ENCODE peak calls at places on chromosome 3, in four cellular contexts. One of them, this sample, is unnamed.

GRCh38 chr3:127226946-127227842 is 34.3 kb downstream of the PRR23E start:
- DNase-seq in H54: no peak
- DNase-seq in stimulated activated CD4-positive, alpha-beta T cell treated with anti-CD3 and anti-CD28 coated beads, TNF-alpha, amount 100 ng/mL, for 1 hour: no peak
- DNase-seq in aorta: no peak
- DNase-seq in this sample: peak; percentile 47

GRCh38 chr3:121718205-121718846 is 31.2 kb downstream of the GOLGB1 start:
- DNase-seq in H54: no peak
- DNase-seq in stimulated activated CD4-positive, alpha-beta T cell treated with anti-CD3 and anti-CD28 coated beads, TNF-alpha, amount 100 ng/mL, for 1 hour: no peak
- DNase-seq in aorta: no peak
- DNase-seq in this sample: no peak

GRCh38 chr3:31185004-31185357 is 290.5 kb upstream of the GADL1 start:
- DNase-seq in H54: no peak
- DNase-seq in stimulated activated CD4-positive, alpha-beta T cell treated with anti-CD3 and anti-CD28 coated beads, TNF-alpha, amount 100 ng/mL, for 1 hour: no peak
- DNase-seq in aorta: no peak
- DNase-seq in this sample: no peak

GRCh38 chr3:123036352-123037014 is 8.9 kb upstream of the SEMA5B start:
- DNase-seq in H54: no peak
- DNase-seq in stimulated activated CD4-positive, alpha-beta T cell treated with anti-CD3 and anti-CD28 coated beads, TNF-alpha, amount 100 ng/mL, for 1 hour: no peak
- DNase-seq in aorta: no peak
- DNase-seq in this sample: no peak

GRCh38 chr3:72452745-72453144 is 395.5 kb downstream of the SHQ1 start:
- DNase-seq in H54: no peak
- DNase-seq in stimulated activated CD4-positive, alpha-beta T cell treated with anti-CD3 and anti-CD28 coated beads, TNF-alpha, amount 100 ng/mL, for 1 hour: no peak
- DNase-seq in aorta: no peak
- DNase-seq in this sample: no peak

GRCh38 chr3:141237701-141238521 is 6.3 kb downstream of the PXYLP1 start:
- DNase-seq in H54: no peak
- DNase-seq in stimulated activated CD4-positive, alpha-beta T cell treated with anti-CD3 and anti-CD28 coated beads, TNF-alpha, amount 100 ng/mL, for 1 hour: no peak
- DNase-seq in aorta: no peak
- DNase-seq in this sample: peak; percentile 81

GRCh38 chr3:82773207-82773606 is 1011.8 kb upstream of the GBE1 start:
- DNase-seq in H54: no peak
- DNase-seq in stimulated activated CD4-positive, alpha-beta T cell treated with anti-CD3 and anti-CD28 coated beads, TNF-alpha, amount 100 ng/mL, for 1 hour: no peak
- DNase-seq in aorta: no peak
- DNase-seq in this sample: no peak

GRCh38 chr3:71984843-71985594 is 200.1 kb upstream of the PROK2 start:
- DNase-seq in H54: no peak
- DNase-seq in stimulated activated CD4-positive, alpha-beta T cell treated with anti-CD3 and anti-CD28 coated beads, TNF-alpha, amount 100 ng/mL, for 1 hour: no peak
- DNase-seq in aorta: no peak
- DNase-seq in this sample: no peak

GRCh38 chr3:71395470-71395869 is 188.1 kb downstream of the FOXP1 start:
- DNase-seq in H54: no peak
- DNase-seq in stimulated activated CD4-positive, alpha-beta T cell treated with anti-CD3 and anti-CD28 coated beads, TNF-alpha, amount 100 ng/mL, for 1 hour: no peak
- DNase-seq in aorta: no peak
- DNase-seq in this sample: no peak

GRCh38 chr3:67578416-67578815 is 76.0 kb downstream of the SUCLG2 start:
- DNase-seq in H54: no peak
- DNase-seq in stimulated activated CD4-positive, alpha-beta T cell treated with anti-CD3 and anti-CD28 coated beads, TNF-alpha, amount 100 ng/mL, for 1 hour: no peak
- DNase-seq in aorta: no peak
- DNase-seq in this sample: no peak

GRCh38 chr3:150410311-150411105 is 2.4 kb downstream of the TSC22D2 start:
- DNase-seq in H54: no peak
- DNase-seq in stimulated activated CD4-positive, alpha-beta T cell treated with anti-CD3 and anti-CD28 coated beads, TNF-alpha, amount 100 ng/mL, for 1 hour: peak; percentile 2
- DNase-seq in aorta: peak; percentile 82
- DNase-seq in this sample: peak; percentile 44

GRCh38 chr3:155321418-155321817 is 27.9 kb upstream of the STRIT1 start:
- DNase-seq in H54: no peak
- DNase-seq in stimulated activated CD4-positive, alpha-beta T cell treated with anti-CD3 and anti-CD28 coated beads, TNF-alpha, amount 100 ng/mL, for 1 hour: no peak
- DNase-seq in aorta: no peak
- DNase-seq in this sample: no peak

GRCh38 chr3:56754753-56755365 is 46.9 kb downstream of the ARHGEF3 start:
- DNase-seq in H54: no peak
- DNase-seq in stimulated activated CD4-positive, alpha-beta T cell treated with anti-CD3 and anti-CD28 coated beads, TNF-alpha, amount 100 ng/mL, for 1 hour: no peak
- DNase-seq in aorta: no peak
- DNase-seq in this sample: no peak

GRCh38 chr3:31472479-31473390 is 60.0 kb upstream of the STT3B start:
- DNase-seq in H54: no peak
- DNase-seq in stimulated activated CD4-positive, alpha-beta T cell treated with anti-CD3 and anti-CD28 coated beads, TNF-alpha, amount 100 ng/mL, for 1 hour: no peak
- DNase-seq in aorta: no peak
- DNase-seq in this sample: no peak

GRCh38 chr3:184608209-184608608 is 46.6 kb downstream of the EPHB3 start:
- DNase-seq in H54: no peak
- DNase-seq in stimulated activated CD4-positive, alpha-beta T cell treated with anti-CD3 and anti-CD28 coated beads, TNF-alpha, amount 100 ng/mL, for 1 hour: no peak
- DNase-seq in aorta: no peak
- DNase-seq in this sample: no peak

GRCh38 chr3:59818033-59818936 is 768.5 kb upstream of the CFAP20DC start:
- DNase-seq in H54: peak; percentile 62
- DNase-seq in stimulated activated CD4-positive, alpha-beta T cell treated with anti-CD3 and anti-CD28 coated beads, TNF-alpha, amount 100 ng/mL, for 1 hour: no peak
- DNase-seq in aorta: peak; percentile 91
- DNase-seq in this sample: peak; percentile 54

GRCh38 chr3:139629033-139629432 is 48.7 kb downstream of the NMNAT3 start:
- DNase-seq in H54: peak; percentile 11
- DNase-seq in stimulated activated CD4-positive, alpha-beta T cell treated with anti-CD3 and anti-CD28 coated beads, TNF-alpha, amount 100 ng/mL, for 1 hour: no peak
- DNase-seq in aorta: no peak
- DNase-seq in this sample: no peak

GRCh38 chr3:33211444-33211843 is 7.2 kb downstream of the SUSD5 start:
- DNase-seq in H54: peak; percentile 53
- DNase-seq in stimulated activated CD4-positive, alpha-beta T cell treated with anti-CD3 and anti-CD28 coated beads, TNF-alpha, amount 100 ng/mL, for 1 hour: no peak
- DNase-seq in aorta: peak; percentile 80
- DNase-seq in this sample: no peak

GRCh38 chr3:138180375-138181029 is 5.8 kb upstream of the DBR1 start:
- DNase-seq in H54: no peak
- DNase-seq in stimulated activated CD4-positive, alpha-beta T cell treated with anti-CD3 and anti-CD28 coated beads, TNF-alpha, amount 100 ng/mL, for 1 hour: no peak
- DNase-seq in aorta: no peak
- DNase-seq in this sample: no peak

GRCh38 chr3:34998905-34999304 is 640.4 kb upstream of the ARPP21 start:
- DNase-seq in H54: no peak
- DNase-seq in stimulated activated CD4-positive, alpha-beta T cell treated with anti-CD3 and anti-CD28 coated beads, TNF-alpha, amount 100 ng/mL, for 1 hour: no peak
- DNase-seq in aorta: no peak
- DNase-seq in this sample: no peak

GRCh38 chr3:31356941-31357340 is 175.8 kb upstream of the STT3B start:
- DNase-seq in H54: no peak
- DNase-seq in stimulated activated CD4-positive, alpha-beta T cell treated with anti-CD3 and anti-CD28 coated beads, TNF-alpha, amount 100 ng/mL, for 1 hour: no peak
- DNase-seq in aorta: peak; percentile 69
- DNase-seq in this sample: peak; percentile 68

GRCh38 chr3:123025642-123026521 is 1.7 kb downstream of the SEMA5B start:
- DNase-seq in H54: no peak
- DNase-seq in stimulated activated CD4-positive, alpha-beta T cell treated with anti-CD3 and anti-CD28 coated beads, TNF-alpha, amount 100 ng/mL, for 1 hour: no peak
- DNase-seq in aorta: peak; percentile 79
- DNase-seq in this sample: no peak

GRCh38 chr3:13598926-13599886 is 50.3 kb downstream of the FBLN2 start:
- DNase-seq in H54: peak; percentile 89
- DNase-seq in stimulated activated CD4-positive, alpha-beta T cell treated with anti-CD3 and anti-CD28 coated beads, TNF-alpha, amount 100 ng/mL, for 1 hour: no peak
- DNase-seq in aorta: peak; percentile 68
- DNase-seq in this sample: no peak

GRCh38 chr3:70072180-70072579 is 72.6 kb downstream of the SAMMSON start:
- DNase-seq in H54: no peak
- DNase-seq in stimulated activated CD4-positive, alpha-beta T cell treated with anti-CD3 and anti-CD28 coated beads, TNF-alpha, amount 100 ng/mL, for 1 hour: no peak
- DNase-seq in aorta: no peak
- DNase-seq in this sample: no peak

GRCh38 chr3:35505181-35505580 is 134.1 kb upstream of the ARPP21 start:
- DNase-seq in H54: no peak
- DNase-seq in stimulated activated CD4-positive, alpha-beta T cell treated with anti-CD3 and anti-CD28 coated beads, TNF-alpha, amount 100 ng/mL, for 1 hour: no peak
- DNase-seq in aorta: no peak
- DNase-seq in this sample: no peak

GRCh38 chr3:64489361-64490044 is 198.3 kb downstream of the ADAMTS9 start:
- DNase-seq in H54: no peak
- DNase-seq in stimulated activated CD4-positive, alpha-beta T cell treated with anti-CD3 and anti-CD28 coated beads, TNF-alpha, amount 100 ng/mL, for 1 hour: no peak
- DNase-seq in aorta: no peak
- DNase-seq in this sample: peak; percentile 75

GRCh38 chr3:108234387-108234957 is 12.2 kb upstream of the IFT57 start:
- DNase-seq in H54: no peak
- DNase-seq in stimulated activated CD4-positive, alpha-beta T cell treated with anti-CD3 and anti-CD28 coated beads, TNF-alpha, amount 100 ng/mL, for 1 hour: no peak
- DNase-seq in aorta: no peak
- DNase-seq in this sample: no peak

GRCh38 chr3:55579499-55579898 is 92.4 kb upstream of the WNT5A start:
- DNase-seq in H54: no peak
- DNase-seq in stimulated activated CD4-positive, alpha-beta T cell treated with anti-CD3 and anti-CD28 coated beads, TNF-alpha, amount 100 ng/mL, for 1 hour: no peak
- DNase-seq in aorta: no peak
- DNase-seq in this sample: no peak

This sample was measured in lung.